ENCODE peak calls at places on chromosomes 16 and 17, in ten cellular contexts. K is testis; S is activated CD8-positive, alpha-beta T cell treated with anti-CD3 and anti-CD28 coated beads for 36 hours; L is nucleus accumbens; I is NCI-H2081; J is activated CD4-positive, alpha-beta T cell treated with anti-CD3 and anti-CD28 coated beads, Interleukin-2, amount 50 U/mL, for 1 hour; O is lower leg skin; B is Daoy; H is HEK293T; G is kidney tubule cell. C is an unnamed sample.

GRCh38 chr17:78001612-78002011 is 43.1 kb downstream of the TNRC6C start:
- DNase-seq in K (no peak), S (no peak), L (no peak), I (no peak), J (no peak), O (no peak), B (no peak), H (no peak), G (no peak), C (no peak)

GRCh38 chr17:78723001-78723796 is 58.9 kb downstream of the CYTH1 start:
- DNase-seq in K (peak; percentile 56), S (no peak), L (peak; percentile 82), I (peak; percentile 68), J (no peak), O (no peak), B (no peak), H (peak; percentile 54), G (no peak), C (no peak)

GRCh38 chr16:74725641-74726040 is 25.0 kb upstream of the MLKL start:
- DNase-seq in K (no peak), S (no peak), L (no peak), I (no peak), J (no peak), O (no peak), B (no peak), H (no peak), G (no peak), C (no peak)

GRCh38 chr17:7883781-7884386 is 4.7 kb upstream of the CHD3 start:
- DNase-seq in K (no peak), S (peak; percentile 72), L (no peak), I (peak; percentile 37), J (peak; percentile 28), O (no peak), B (no peak), H (no peak), G (peak; percentile 72), C (no peak)

GRCh38 chr17:79045830-79046500 is 22.0 kb downstream of the C1QTNF1 start:
- DNase-seq in K (peak; percentile 82), S (peak; percentile 75), L (peak; percentile 25), I (peak; percentile 72), J (peak; percentile 62), O (no peak), B (peak; percentile 81), H (peak; percentile 88), G (peak; percentile 66), C (no peak)

GRCh38 chr16:59878479-59878878 is 1144.4 kb upstream of the GOT2 start:
- DNase-seq in K (no peak), S (no peak), L (no peak), I (no peak), J (no peak), O (no peak), B (no peak), H (no peak), G (peak; percentile 70), C (no peak)

GRCh38 chr17:8753976-8754440 is 4.3 kb downstream of the SPDYE4 start:
- DNase-seq in K (no peak), S (no peak), L (no peak), I (peak; percentile 50), J (no peak), O (no peak), B (no peak), H (peak; percentile 53), G (peak; percentile 28), C (no peak)

GRCh38 chr17:305090-305976 is 47.3 kb downstream of the RPH3AL start:
- DNase-seq in K (no peak), S (no peak), L (no peak), I (no peak), J (no peak), O (no peak), B (no peak), H (no peak), G (peak; percentile 81), C (no peak)

GRCh38 chr17:9271989-9272388 is 250.7 kb downstream of the NTN1 start:
- DNase-seq in K (peak; percentile 18), S (no peak), L (peak; percentile 3), I (no peak), J (no peak), O (no peak), B (no peak), H (no peak), G (no peak), C (no peak)

GRCh38 chr16:1530349-1530882 is 3.0 kb upstream of the TMEM204 start:
- DNase-seq in K (no peak), S (no peak), L (no peak), I (no peak), J (no peak), O (no peak), B (no peak), H (no peak), G (no peak), C (no peak)

GRCh38 chr16:15765880-15766279 is 90.9 kb downstream of the MYH11 start:
- DNase-seq in K (peak; percentile 47), S (peak; percentile 57), L (no peak), I (peak; percentile 49), J (no peak), O (no peak), B (peak; percentile 37), H (peak; percentile 58), G (peak; percentile 44), C (peak; percentile 16)

C was measured in HL-60.